ENCODE peak calls at places on chromosomes 16 and 17, in five cellular contexts. J is HS-5, N is GM03348, G is neural crest cell, L is body of pancreas. W is an unnamed sample.

GRCh38 chr17:10121971-10122707 is 76.3 kb downstream of the GAS7 start:
- DNase-seq in J (no peak), N (no peak), G (no peak), L (no peak), W (no peak)

GRCh38 chr16:73020409-73020884 is 27.5 kb downstream of the ZFHX3 start:
- DNase-seq in J (peak), N (peak), G (no peak), L (peak), W (no peak)

GRCh38 chr17:62134397-62134796 is 69.3 kb upstream of the MED13 start:
- DNase-seq in J (peak), N (peak), G (no peak), L (no peak), W (no peak)

GRCh38 chr16:90072442-90073105 is 4.6 kb downstream of the PRDM7 start:
- DNase-seq in J (no peak), N (no peak), G (no peak), L (no peak), W (no peak)

GRCh38 chr17:39107141-39107540 is 44.3 kb downstream of the PLXDC1 start:
- DNase-seq in J (no peak), N (no peak), G (no peak), L (no peak), W (no peak)

GRCh38 chr16:1119766-1120611 is 23.9 kb upstream of the C1QTNF8 start:
- DNase-seq in J (no peak), N (no peak), G (no peak), L (no peak), W (no peak)

GRCh38 chr16:49548571-49548970 is 175.0 kb downstream of the C16orf78 start:
- DNase-seq in J (no peak), N (no peak), G (no peak), L (no peak), W (no peak)

GRCh38 chr17:38451030-38451839 is 23.0 kb downstream of the ARHGAP23 start:
- DNase-seq in J (no peak), N (peak), G (no peak), L (no peak), W (no peak)

GRCh38 chr17:71084219-71084618 is 914.9 kb downstream of the KCNJ2 start:
- DNase-seq in J (no peak), N (peak), G (peak), L (peak), W (no peak)

GRCh38 chr17:75679706-75680201 is 12.6 kb downstream of the SAP30BP start:
- DNase-seq in J (no peak), N (no peak), G (no peak), L (no peak), W (no peak)

GRCh38 chr17:82494236-82495055 is 25.1 kb upstream of the FOXK2 start:
- DNase-seq in J (peak), N (peak), G (peak), L (peak), W (peak)

GRCh38 chr16:11283820-11284248 is 2.7 kb upstream of the PRM1 start:
- DNase-seq in J (no peak), N (no peak), G (no peak), L (no peak), W (no peak)

W was measured in G401.